ENCODE peak calls at places on chromosome 22, in ten cellular contexts. M, X, U, W, O, Q, V, A, P and H are unnamed samples.

GRCh38 chr22:33971561-33971961 is 51.3 kb upstream of the LARGE1 start:
- DNase-seq in M (no peak), X (no peak), U (no peak), W (no peak), O (no peak), Q (no peak), V (no peak), A (no peak), P (no peak), H (no peak)

GRCh38 chr22:45572444-45572843 is 69.8 kb downstream of the FBLN1 start:
- DNase-seq in M (no peak), X (no peak), U (no peak), W (no peak), O (no peak), Q (no peak), V (no peak), A (no peak), P (peak; percentile 78), H (no peak)

GRCh38 chr22:31753005-31753633 is 700 bp upstream of the DEPDC5 start:
- DNase-seq in M (no peak), X (peak; percentile 67), U (no peak), W (peak; percentile 89), O (no peak), Q (peak; percentile 31), V (no peak), A (no peak), P (peak; percentile 27), H (peak; percentile 76)

GRCh38 chr22:40679964-40680818 is 907 bp downstream of the MCHR1 start:
- DNase-seq in M (no peak), X (no peak), U (peak; percentile 31), W (no peak), O (no peak), Q (no peak), V (peak; percentile 38), A (no peak), P (no peak), H (no peak)

GRCh38 chr22:37640591-37641250 is 1.3 kb downstream of the SH3BP1 start:
- DNase-seq in M (no peak), X (no peak), U (no peak), W (peak; percentile 84), O (no peak), Q (no peak), V (no peak), A (no peak), P (no peak), H (no peak)

GRCh38 chr22:44145544-44145943 is 35.2 kb upstream of the PARVG start:
- DNase-seq in M (no peak), X (peak; percentile 74), U (no peak), W (no peak), O (no peak), Q (no peak), V (no peak), A (no peak), P (no peak), H (no peak)

GRCh38 chr22:17243524-17243923 is 24.3 kb upstream of the ADA2 start:
- DNase-seq in M (no peak), X (no peak), U (no peak), W (peak; percentile 82), O (peak; percentile 55), Q (no peak), V (no peak), A (no peak), P (no peak), H (no peak)

GRCh38 chr22:45896961-45897538 is 79.9 kb downstream of the WNT7B start:
- DNase-seq in M (no peak), X (no peak), U (no peak), W (no peak), O (no peak), Q (no peak), V (no peak), A (no peak), P (no peak), H (no peak)

GRCh38 chr22:45997077-45997774 is 20.3 kb upstream of the WNT7B start:
- DNase-seq in M (no peak), X (peak; percentile 96), U (peak; percentile 95), W (peak; percentile 93), O (no peak), Q (peak; percentile 63), V (peak; percentile 98), A (no peak), P (peak; percentile 85), H (no peak)

GRCh38 chr22:17258015-17258827 is 39.0 kb upstream of the ADA2 start:
- DNase-seq in M (no peak), X (no peak), U (no peak), W (peak; percentile 83), O (peak; percentile 67), Q (peak; percentile 53), V (no peak), A (no peak), P (peak; percentile 23), H (no peak)

GRCh38 chr22:24736526-24737050 is 37.9 kb downstream of the PIWIL3 start:
- DNase-seq in M (no peak), X (no peak), U (no peak), W (no peak), O (no peak), Q (no peak), V (no peak), A (no peak), P (no peak), H (no peak)

DNA sequence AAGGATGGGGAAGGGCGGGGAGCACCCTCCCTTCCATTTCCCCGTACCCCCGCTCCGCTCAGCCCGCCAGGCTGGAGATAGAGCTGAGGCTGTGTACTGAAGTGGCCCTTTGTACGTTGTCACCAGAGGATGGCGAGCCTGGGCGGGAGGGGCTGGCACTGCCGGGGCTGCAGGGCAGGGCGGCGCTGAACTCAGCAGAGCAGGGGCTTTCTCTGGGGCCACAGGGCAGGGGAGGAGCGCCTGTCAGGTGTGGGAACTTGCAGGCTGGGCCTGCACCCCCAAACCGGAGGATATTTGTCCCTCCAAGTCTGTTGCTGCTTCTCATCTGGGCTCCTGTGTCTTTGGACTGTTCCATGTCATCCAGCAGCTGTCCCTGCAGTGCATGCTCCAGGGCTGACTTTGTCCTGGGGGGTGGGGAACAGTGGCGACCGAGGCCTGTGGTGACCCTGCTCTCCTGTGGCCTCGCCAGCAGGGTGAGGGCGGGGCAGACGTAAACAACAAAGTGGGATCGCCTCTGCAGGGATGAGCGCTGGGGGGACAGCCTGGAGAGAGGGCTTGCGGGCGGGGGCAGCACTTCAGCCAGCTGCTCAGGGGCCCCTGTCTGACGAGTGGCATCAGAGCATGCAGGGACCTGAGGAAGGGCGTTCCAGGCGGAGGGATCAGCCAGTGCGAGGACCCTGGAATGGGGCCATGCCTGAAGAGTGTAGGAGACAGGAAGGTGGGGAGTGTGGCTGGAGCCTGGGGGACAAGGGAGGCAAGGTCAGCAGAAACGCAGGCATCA is 13.1 kb downstream of the MGAT3 start:
- DNase-seq in M (no peak), X (no peak), U (no peak), W (no peak), O (no peak), Q (no peak), V (no peak), A (no peak), P (no peak), H (peak; percentile 49)
- TF ChIP-seq POLR2A in M (no peak), X (no peak), U (no peak), W (no peak), O (no peak), Q (no peak), V (no peak), A (no peak), P (no peak), H (no peak)

GRCh38 chr22:30392661-30393321 is 4.0 kb upstream of the SEC14L2 start:
- DNase-seq in M (no peak), X (no peak), U (no peak), W (no peak), O (no peak), Q (peak; percentile 32), V (no peak), A (no peak), P (no peak), H (no peak)
- TF ChIP-seq POLR2A in M (no peak), X (no peak), U (no peak), W (no peak), O (no peak), Q (no peak), V (no peak), A (no peak), P (no peak), H (no peak)

DNA sequence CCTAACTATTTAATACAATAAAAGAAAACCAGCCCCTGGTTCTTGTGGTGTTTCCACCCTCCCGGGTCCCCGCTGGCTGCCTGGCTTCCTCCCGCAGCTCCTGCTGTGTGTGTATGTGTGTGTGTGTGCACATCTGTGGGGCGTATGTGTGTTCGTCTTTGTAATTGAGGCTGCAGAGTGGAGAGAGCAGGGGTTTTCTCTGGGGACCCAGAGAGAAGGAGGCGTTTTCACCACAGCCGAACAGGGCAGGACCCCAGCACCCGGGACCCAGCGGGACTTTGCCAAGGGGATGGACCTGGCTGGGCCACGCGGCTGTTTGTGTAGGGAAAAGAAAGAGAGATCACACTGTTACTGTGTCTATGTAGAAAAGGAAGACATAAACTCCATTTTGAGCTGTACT is 42.7 kb downstream of the IGLL1 start:
- DNase-seq in M (no peak), X (no peak), U (no peak), W (peak; percentile 47), O (no peak), Q (no peak), V (no peak), A (no peak), P (no peak), H (no peak)
- TF ChIP-seq POLR2A in M (no peak), X (no peak), U (no peak), W (no peak), O (no peak), Q (no peak), V (no peak), A (no peak), P (no peak), H (no peak)

DNA sequence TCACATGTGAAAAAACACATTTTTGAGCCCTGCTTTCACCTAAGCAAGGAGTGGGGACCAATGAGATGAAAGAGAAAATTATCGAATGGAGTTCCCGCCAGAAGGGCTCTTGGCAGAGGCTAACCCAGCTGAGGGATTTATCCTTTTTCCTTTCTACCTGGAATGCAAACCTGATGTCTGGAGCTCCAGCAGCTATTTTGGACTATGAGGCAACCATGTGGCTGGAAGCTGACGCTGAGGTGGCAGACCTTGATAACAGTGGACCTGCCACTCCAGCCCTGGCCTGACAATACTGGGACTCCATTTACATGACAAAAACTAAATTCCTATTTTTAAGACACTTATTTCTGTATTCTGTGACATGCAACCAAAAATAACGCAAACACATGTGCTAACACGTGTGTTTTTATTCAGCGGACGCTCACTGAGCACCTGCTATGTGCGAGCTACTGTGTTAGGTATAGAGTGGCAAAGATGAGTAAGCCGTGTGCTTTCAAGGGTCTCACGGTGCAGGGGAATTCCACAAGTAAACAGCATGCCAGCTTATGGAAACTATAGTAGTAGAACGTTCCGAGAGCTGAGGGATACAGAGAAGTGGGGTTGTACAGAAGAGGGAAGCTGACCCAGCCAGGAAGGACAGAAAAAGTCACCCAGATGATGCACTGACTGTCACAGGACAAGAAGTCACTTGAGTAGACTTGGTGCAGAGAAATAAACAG is 19.1 kb upstream of the ISX start:
- DNase-seq in M (no peak), X (no peak), U (no peak), W (no peak), O (no peak), Q (no peak), V (no peak), A (no peak), P (no peak), H (no peak)
- TF ChIP-seq POLR2A in M (no peak), X (no peak), U (no peak), W (no peak), O (no peak), Q (no peak), V (no peak), A (no peak), P (no peak), H (no peak)